ENCODE peak calls at places on chromosomes 5 and 9, in ten cellular contexts. P, H, U, R, O, Z, B, L, T and D are unnamed samples.

GRCh38 chr9:117704024-117704575 is at the start of gene TLR4:
- DNase-seq in B (no peak), L (peak), O (peak), U (no peak), T (peak), R (peak), P (no peak), H (peak), Z (peak), D (no peak)

GRCh38 chr5:134545070-134545868 is 19.8 kb downstream of the JADE2 start:
- DNase-seq in P (no peak), O (no peak), L (peak), Z (no peak), B (no peak), R (peak), T (peak), H (no peak), U (no peak), D (peak)

GRCh38 chr9:106930477-106930876 is 67.5 kb downstream of the ZNF462 start:
- DNase-seq in U (no peak), T (no peak), L (no peak), O (no peak), R (no peak), B (no peak), Z (no peak), P (no peak), H (no peak), D (no peak)

GRCh38 chr5:122845253-122846050 is at the start of gene SNX24:
- DNase-seq in H (peak), R (peak), P (peak), O (peak), Z (peak), B (peak), U (peak), L (peak), T (peak), D (peak)

GRCh38 chr9:137321726-137322361 is 19.8 kb upstream of the NRARP start:
- DNase-seq in Z (no peak), T (no peak), O (no peak), B (peak), P (no peak), H (no peak), L (no peak), R (no peak), U (no peak), D (no peak)

GRCh38 chr9:35811364-35812024 is 568 bp downstream of the SPAG8 start:
- DNase-seq in Z (no peak), R (no peak), L (no peak), H (no peak), O (no peak), B (no peak), U (no peak), P (no peak), T (peak), D (no peak)

GRCh38 chr5:145943674-145944121 is 7.3 kb downstream of the SH3RF2 start:
- DNase-seq in B (no peak), O (no peak), U (peak), L (peak), H (no peak), P (no peak), R (no peak), Z (no peak), T (peak), D (peak)

GRCh38 chr5:83718195-83718825 is 2.3 kb downstream of the HAPLN1 start:
- DNase-seq in L (no peak), B (peak), P (no peak), R (peak), H (no peak), O (peak), T (peak), U (peak), Z (peak), D (peak)

GRCh38 chr5:98839469-98840383 is 66.3 kb downstream of the RGMB start:
- DNase-seq in B (no peak), P (no peak), H (no peak), R (no peak), T (peak), U (no peak), O (no peak), L (peak), Z (no peak), D (peak)

GRCh38 chr9:21326526-21327139 is 8.6 kb downstream of the KLHL9 start:
- DNase-seq in U (peak), H (no peak), T (peak), L (no peak), B (no peak), P (no peak), R (peak), O (peak), Z (peak), D (no peak)

GRCh38 chr5:45252991-45253390 is 443.2 kb downstream of the HCN1 start:
- DNase-seq in H (no peak), L (no peak), O (no peak), U (no peak), B (no peak), P (no peak), T (no peak), Z (no peak), R (no peak), D (no peak)

GRCh38 chr5:171420429-171421231 is 1.2 kb downstream of the FGF18 start:
- DNase-seq in L (peak), R (no peak), H (no peak), Z (peak), T (peak), O (peak), B (no peak), U (peak), P (no peak), D (no peak)

GRCh38 chr5:150651382-150651781 is 9.7 kb upstream of the MYOZ3 start:
- DNase-seq in Z (no peak), H (no peak), B (no peak), T (no peak), O (no peak), R (no peak), P (no peak), U (no peak), L (no peak), D (no peak)

GRCh38 chr5:150653762-150654158 is 7.3 kb upstream of the MYOZ3 start:
- DNase-seq in O (no peak), U (peak), Z (no peak), P (no peak), R (no peak), H (no peak), L (no peak), T (no peak), B (no peak), D (no peak)

GRCh38 chr5:150651924-150652688 is 8.9 kb upstream of the MYOZ3 start:
- DNase-seq in P (no peak), L (no peak), U (no peak), O (no peak), T (no peak), B (no peak), Z (no peak), R (no peak), H (no peak), D (no peak)

GRCh38 chr5:150654181-150654580 is 6.9 kb upstream of the MYOZ3 start:
- DNase-seq in B (no peak), P (no peak), L (no peak), T (no peak), U (no peak), O (no peak), R (no peak), Z (no peak), H (no peak), D (no peak)

DNA sequence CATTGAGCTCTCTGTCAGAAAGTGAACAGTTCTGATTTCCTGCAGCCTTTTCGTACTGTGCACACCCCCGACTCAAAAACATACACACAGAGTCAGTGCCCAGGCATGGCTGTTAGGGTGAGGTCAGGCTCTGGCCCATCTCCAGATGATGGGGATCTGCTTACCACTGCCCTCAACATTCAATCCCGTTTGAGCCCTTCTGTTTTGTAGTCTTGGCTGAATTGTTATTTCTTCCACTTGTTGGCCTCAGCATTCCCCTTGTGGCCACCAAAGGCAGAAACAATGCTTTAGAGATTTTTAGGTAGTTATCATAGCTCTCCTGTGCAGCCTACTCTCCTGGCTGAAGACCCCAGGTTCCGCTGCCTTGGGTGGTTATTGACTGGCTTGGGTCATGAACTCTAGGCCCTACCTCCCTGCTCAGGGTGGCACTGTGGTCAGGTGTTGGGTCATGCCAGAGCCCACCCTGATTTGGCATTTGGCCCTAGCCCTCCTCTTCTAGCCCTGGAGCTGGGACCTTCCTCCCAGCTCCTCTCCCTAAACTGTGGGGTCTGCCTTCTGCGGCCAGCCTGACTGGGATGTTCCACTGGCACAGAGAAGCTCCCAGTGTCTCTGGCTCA is 7.8 kb upstream of the MYOZ3 start:
- DNase-seq in Z (no peak), P (no peak), U (peak), H (no peak), T (peak), B (no peak), O (peak), R (no peak), L (peak), D (no peak)
- TF ChIP-seq CTCF in Z (no peak), P (no peak), U (peak), H (no peak), T (peak), B (peak), O (peak), R (no peak), L (no peak), D (no peak)

DNA sequence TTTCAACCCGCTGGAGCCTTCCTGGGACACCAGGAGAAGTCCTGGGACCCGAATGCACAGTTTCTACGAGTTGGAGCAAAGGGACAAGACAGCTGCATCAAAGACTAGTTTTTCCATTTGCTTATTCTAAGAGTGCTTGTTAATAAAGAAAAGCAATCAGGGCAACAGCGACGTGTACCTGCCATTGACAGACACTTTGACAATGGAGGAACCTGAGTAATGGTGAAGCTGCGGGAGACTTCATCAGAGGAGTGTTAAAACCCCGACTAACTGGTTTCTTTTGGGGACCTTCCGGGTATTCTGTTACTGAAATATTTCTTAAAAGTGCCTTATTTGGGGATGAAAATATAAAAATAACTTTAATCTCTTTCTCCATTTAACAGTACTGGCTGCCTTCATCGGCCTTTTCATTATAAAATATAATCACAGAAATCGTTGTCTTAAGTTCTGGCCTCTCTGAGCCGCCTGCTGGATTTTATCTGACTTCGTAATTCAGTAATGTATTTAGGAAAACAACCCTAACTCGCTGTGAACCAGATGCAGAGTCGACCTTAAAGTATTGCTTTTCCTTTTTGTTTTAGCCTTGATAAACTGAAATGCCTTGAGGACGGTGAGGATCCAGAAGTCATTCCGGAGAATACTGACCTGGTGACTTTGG is 781 bp downstream of the SNAPC3 start:
- DNase-seq in Z (no peak), O (peak), B (no peak), R (peak), U (peak), L (no peak), P (no peak), T (peak), H (no peak), D (peak)
- TF ChIP-seq CTCF in Z (no peak), O (peak), B (no peak), R (no peak), U (peak), L (no peak), P (peak), T (peak), H (no peak), D (peak)

GRCh38 chr5:129096382-129096991 is 1.9 kb downstream of the ISOC1 start:
- DNase-seq in U (no peak), Z (no peak), R (no peak), P (no peak), B (no peak), O (no peak), L (no peak), T (peak), H (no peak), D (no peak)
- TF ChIP-seq CTCF in U (no peak), Z (peak), R (no peak), P (peak), B (no peak), O (peak), L (no peak), T (no peak), H (no peak), D (no peak)

GRCh38 chr5:20572560-20572959 is 584.6 kb upstream of the CDH18 start:
- DNase-seq in U (peak), O (no peak), B (no peak), P (no peak), Z (no peak), H (no peak), R (no peak), T (peak), L (no peak), D (no peak)
- TF ChIP-seq CTCF in U (no peak), O (no peak), B (peak), P (no peak), Z (no peak), H (no peak), R (no peak), T (peak), L (no peak), D (no peak)

DNA sequence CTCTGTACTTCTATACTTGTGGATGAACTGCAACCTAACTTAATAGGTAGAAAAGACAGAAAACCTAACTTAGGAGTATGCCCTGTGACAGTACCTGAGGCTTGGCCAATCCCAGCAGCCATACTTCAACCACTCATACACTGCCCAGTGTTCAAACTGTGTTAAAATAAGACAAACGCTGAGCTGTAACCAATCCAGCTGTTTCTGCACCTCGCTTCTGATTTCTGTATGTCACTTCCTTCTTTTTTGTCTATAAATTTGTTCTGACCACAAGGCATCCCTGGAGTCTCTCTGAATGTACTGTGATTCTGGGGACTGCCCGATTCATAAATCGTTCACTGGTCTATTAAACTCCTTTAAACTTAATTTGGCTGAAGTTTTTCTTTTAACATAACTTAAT is 41.4 kb downstream of the AUH start:
- DNase-seq in O (no peak), P (no peak), L (no peak), R (no peak), Z (no peak), U (no peak), T (no peak), B (no peak), H (no peak), D (no peak)
- TF ChIP-seq CTCF in O (no peak), P (no peak), L (no peak), R (no peak), Z (no peak), U (no peak), T (no peak), B (no peak), H (no peak), D (no peak)